ENCODE peak calls at places on chromosomes 4 and X, in nine cellular contexts. E is CD4-positive, alpha-beta T cell; N is T-helper 9 cell; W is lower leg skin; M is memory B cell; J is ovary; B is nephron progenitor cell; C is epithelial cell of esophagus; R is stimulated activated CD4-positive, alpha-beta T cell treated with anti-CD3 and anti-CD28 coated beads, TNF-alpha, amount 100 ng/mL, for 4 hours. L is an unnamed sample.

GRCh38 chrX:71256051-71256450 is 2.1 kb upstream of the ZMYM3 start:
- DNase-seq in M (no peak), N (no peak), R (no peak), J (no peak), C (peak; percentile 28), B (no peak), W (no peak), E (no peak), L (no peak)

GRCh38 chrX:24672701-24673190 is 21.0 kb upstream of the POLA1 start:
- DNase-seq in C (no peak), J (no peak), E (no peak), N (no peak), B (no peak), R (no peak), M (no peak), W (no peak), L (peak; percentile 43)

GRCh38 chrX:618761-619450 is 11.7 kb upstream of the SHOX start:
- DNase-seq in M (no peak), B (no peak), J (no peak), E (no peak), W (peak; percentile 25), C (no peak), R (no peak), N (no peak), L (no peak)

GRCh38 chr4:47287735-47288134 is 175.8 kb downstream of the COMMD8 start:
- DNase-seq in B (no peak), C (peak; percentile 28), N (no peak), M (no peak), J (no peak), R (no peak), W (no peak), E (no peak), L (peak; percentile 50)

GRCh38 chr4:75512336-75513211 is 1.6 kb downstream of the RCHY1 start:
- DNase-seq in R (no peak), J (no peak), M (no peak), C (peak; percentile 26), N (no peak), B (no peak), W (no peak), E (no peak), L (no peak)

GRCh38 chr4:118942465-118942864 is 53.8 kb downstream of the SYNPO2 start:
- DNase-seq in C (peak; percentile 41), J (no peak), W (no peak), N (no peak), M (no peak), E (no peak), B (no peak), R (no peak), L (no peak)

GRCh38 chr4:130747842-130748241 is 1651.9 kb downstream of the C4orf33 start:
- DNase-seq in C (peak; percentile 5), R (no peak), W (no peak), N (no peak), M (no peak), J (no peak), E (no peak), B (no peak), L (peak; percentile 37)

GRCh38 chrX:38212246-38212645 is 8.4 kb downstream of the SRPX start:
- DNase-seq in R (no peak), C (no peak), B (no peak), N (no peak), J (no peak), M (no peak), E (no peak), W (no peak), L (no peak)

GRCh38 chr4:51842167-51842553 is 793 bp upstream of the DCUN1D4 start:
- DNase-seq in B (peak; percentile 31), N (no peak), C (no peak), M (no peak), W (peak; percentile 86), E (no peak), J (peak; percentile 47), R (no peak), L (peak; percentile 64)

GRCh38 chr4:165580379-165580905 is 201.6 kb downstream of the CPE start:
- DNase-seq in C (peak; percentile 99), M (no peak), N (no peak), W (no peak), J (no peak), B (no peak), E (no peak), R (no peak), L (no peak)

GRCh38 chrX:16711219-16712115 is 1.0 kb downstream of the CTPS2 start:
- DNase-seq in N (no peak), M (no peak), B (no peak), W (no peak), R (no peak), J (no peak), E (no peak), C (no peak), L (peak; percentile 31)

GRCh38 chr4:68152411-68152810 is 22.7 kb upstream of the TMPRSS11F start:
- DNase-seq in C (peak; percentile 96), E (no peak), J (no peak), M (no peak), N (no peak), W (no peak), R (no peak), B (no peak), L (peak; percentile 64)

L was measured in DMS53.